ENCODE peak calls at places on chromosomes 12 and 14, in seven cellular contexts. One of them, this sample, is unnamed.

GRCh38 chr12:129089576-129089975 is 236.3 kb downstream of the GLT1D1 start:
- DNase-seq in naive B cell: no peak
- DNase-seq in DMS79: no peak
- DNase-seq in NCI-H1694: no peak
- DNase-seq in astrocyte of the cerebellum: no peak
- DNase-seq in heart left ventricle: no peak
- DNase-seq in non-pigmented ciliary epithelial cell: no peak
- DNase-seq in this sample: no peak

GRCh38 chr12:44484862-44485261 is 391.3 kb downstream of the NELL2 start:
- DNase-seq in naive B cell: no peak
- DNase-seq in DMS79: no peak
- DNase-seq in NCI-H1694: no peak
- DNase-seq in astrocyte of the cerebellum: no peak
- DNase-seq in heart left ventricle: no peak
- DNase-seq in non-pigmented ciliary epithelial cell: no peak
- DNase-seq in this sample: no peak

GRCh38 chr14:85533821-85534271 is 3.9 kb downstream of the FLRT2 start:
- DNase-seq in naive B cell: no peak
- DNase-seq in DMS79: peak
- DNase-seq in NCI-H1694: peak
- DNase-seq in astrocyte of the cerebellum: no peak
- DNase-seq in heart left ventricle: no peak
- DNase-seq in non-pigmented ciliary epithelial cell: no peak
- DNase-seq in this sample: peak

GRCh38 chr12:55653031-55653430 is 16.3 kb downstream of the OR10P1 start:
- DNase-seq in naive B cell: no peak
- DNase-seq in DMS79: no peak
- DNase-seq in NCI-H1694: no peak
- DNase-seq in astrocyte of the cerebellum: no peak
- DNase-seq in heart left ventricle: no peak
- DNase-seq in non-pigmented ciliary epithelial cell: no peak
- DNase-seq in this sample: no peak

GRCh38 chr12:107107381-107107780 is 14.0 kb upstream of the CRY1 start:
- DNase-seq in naive B cell: no peak
- DNase-seq in DMS79: no peak
- DNase-seq in NCI-H1694: no peak
- DNase-seq in astrocyte of the cerebellum: no peak
- DNase-seq in heart left ventricle: no peak
- DNase-seq in non-pigmented ciliary epithelial cell: no peak
- DNase-seq in this sample: no peak

GRCh38 chr14:79274641-79275366 is 936.5 kb downstream of the DIO2 start:
- DNase-seq in naive B cell: no peak
- DNase-seq in DMS79: no peak
- DNase-seq in NCI-H1694: peak
- DNase-seq in astrocyte of the cerebellum: no peak
- DNase-seq in heart left ventricle: no peak
- DNase-seq in non-pigmented ciliary epithelial cell: no peak
- DNase-seq in this sample: no peak

GRCh38 chr14:22163051-22163450 is 426.0 kb downstream of the DAD1 start:
- DNase-seq in naive B cell: no peak
- DNase-seq in DMS79: no peak
- DNase-seq in NCI-H1694: no peak
- DNase-seq in astrocyte of the cerebellum: no peak
- DNase-seq in heart left ventricle: no peak
- DNase-seq in non-pigmented ciliary epithelial cell: no peak
- DNase-seq in this sample: no peak

GRCh38 chr12:93886533-93887511 is 209.6 kb downstream of the CRADD start:
- DNase-seq in naive B cell: no peak
- DNase-seq in DMS79: no peak
- DNase-seq in NCI-H1694: no peak
- DNase-seq in astrocyte of the cerebellum: peak
- DNase-seq in heart left ventricle: no peak
- DNase-seq in non-pigmented ciliary epithelial cell: peak
- DNase-seq in this sample: no peak

GRCh38 chr14:96631030-96631429 is 128.8 kb downstream of the PAPOLA start:
- DNase-seq in naive B cell: no peak
- DNase-seq in DMS79: no peak
- DNase-seq in NCI-H1694: no peak
- DNase-seq in astrocyte of the cerebellum: no peak
- DNase-seq in heart left ventricle: no peak
- DNase-seq in non-pigmented ciliary epithelial cell: no peak
- DNase-seq in this sample: no peak

GRCh38 chr12:19474147-19474546 is 34.9 kb downstream of the AEBP2 start:
- DNase-seq in naive B cell: no peak
- DNase-seq in DMS79: no peak
- DNase-seq in NCI-H1694: no peak
- DNase-seq in astrocyte of the cerebellum: peak
- DNase-seq in heart left ventricle: no peak
- DNase-seq in non-pigmented ciliary epithelial cell: no peak
- DNase-seq in this sample: no peak

This sample was measured in psoas muscle.